ENCODE peak calls at places on chromosomes 2 and 18, in five cellular contexts. I is right cardiac atrium, N is fibroblast of pulmonary artery, L is BJ, H is brain microvascular endothelial cell. J is an unnamed sample.

GRCh38 chr2:132584976-132585817 is 84.8 kb downstream of the LYPD1 start:
- DNase-seq in I (no peak), N (no peak), L (no peak), H (no peak), J (no peak)

GRCh38 chr2:63820969-63821368 is 20.7 kb upstream of the UGP2 start:
- DNase-seq in I (no peak), N (no peak), L (no peak), H (no peak), J (no peak)

GRCh38 chr2:238644095-238645081 is 203.5 kb upstream of the TWIST2 start:
- DNase-seq in I (no peak), N (peak), L (peak), H (peak), J (peak)

GRCh38 chr2:239015769-239016675 is 168.1 kb downstream of the TWIST2 start:
- DNase-seq in I (peak), N (no peak), L (no peak), H (no peak), J (no peak)

GRCh38 chr2:10252202-10252601 is 50.5 kb upstream of the HPCAL1 start:
- DNase-seq in I (no peak), N (no peak), L (no peak), H (no peak), J (no peak)

GRCh38 chr2:220143336-220143735 is 515.9 kb downstream of the SLC4A3 start:
- DNase-seq in I (no peak), N (peak), L (peak), H (peak), J (peak)

GRCh38 chr18:12543697-12544096 is 114.2 kb downstream of the SPIRE1 start:
- DNase-seq in I (no peak), N (no peak), L (no peak), H (no peak), J (no peak)

GRCh38 chr2:176709541-176709951 is 440.3 kb downstream of the MTX2 start:
- DNase-seq in I (peak), N (peak), L (no peak), H (peak), J (peak)

GRCh38 chr2:73987109-73987947 is 2.6 kb downstream of the TET3 start:
- DNase-seq in I (peak), N (peak), L (no peak), H (no peak), J (no peak)

GRCh38 chr2:212733273-212733672 is 194.7 kb upstream of the ERBB4 start:
- DNase-seq in I (no peak), N (no peak), L (no peak), H (no peak), J (no peak)

GRCh38 chr2:174610243-174610995 is 12.8 kb upstream of the WIPF1 start:
- DNase-seq in I (no peak), N (no peak), L (no peak), H (no peak), J (no peak)

GRCh38 chr18:79520473-79521390 is 125.0 kb downstream of the NFATC1 start:
- DNase-seq in I (peak), N (no peak), L (no peak), H (no peak), J (no peak)
- H3K4me3 ChIP-seq in I (no peak), N (no peak), L (no peak), H (no peak), J (no peak)

DNA sequence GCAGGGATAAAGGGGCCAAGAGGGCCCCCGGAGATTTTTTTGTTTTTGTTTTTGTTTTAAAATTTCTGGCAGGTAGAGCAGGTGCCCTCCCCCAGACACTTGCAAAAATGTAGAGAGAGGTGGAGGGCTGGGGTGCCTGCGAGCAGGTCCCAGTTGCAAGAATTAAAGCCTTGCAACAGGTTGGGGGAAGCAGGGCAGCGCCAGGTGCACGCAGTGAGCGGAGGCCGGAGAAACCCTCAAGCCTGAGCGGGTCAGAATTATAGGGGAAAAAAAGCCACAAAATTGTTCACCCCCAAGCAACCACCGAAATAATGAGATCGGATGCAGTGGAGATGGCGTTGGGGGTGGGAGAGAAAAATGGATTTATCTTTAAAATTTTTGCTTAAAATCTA is 527 bp downstream of the IGFBP5 start:
- DNase-seq in I (no peak), N (no peak), L (no peak), H (no peak), J (no peak)
- H3K4me3 ChIP-seq in I (peak), N (peak), L (peak), H (peak), J (peak)

GRCh38 chr2:68240446-68240845 is 11.9 kb downstream of the PPP3R1 start:
- DNase-seq in I (no peak), N (no peak), L (no peak), H (no peak), J (no peak)
- H3K4me3 ChIP-seq in I (no peak), N (no peak), L (no peak), H (no peak), J (no peak)

DNA sequence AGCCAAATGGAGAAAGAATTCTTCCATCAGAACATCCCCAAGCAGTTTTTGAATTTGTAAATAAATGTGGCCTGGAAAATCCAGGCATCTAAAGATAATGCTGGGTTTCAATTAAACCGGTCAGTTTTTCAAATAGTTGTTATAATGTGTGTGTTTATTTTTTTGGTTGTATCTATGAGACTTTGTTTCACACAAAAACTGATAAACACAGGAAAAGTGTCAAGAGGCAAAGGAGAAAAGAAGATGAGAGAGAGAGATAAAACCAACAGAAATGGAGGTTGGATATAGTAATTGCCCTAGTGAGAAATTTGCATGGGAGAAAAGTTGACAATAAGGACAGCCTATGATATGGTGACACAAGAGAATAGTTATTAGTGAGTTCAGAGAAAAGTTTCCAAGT is 68.3 kb downstream of the KIAA1328 start:
- DNase-seq in I (no peak), N (no peak), L (no peak), H (no peak), J (no peak)
- H3K4me3 ChIP-seq in I (no peak), N (no peak), L (no peak), H (no peak), J (no peak)

DNA sequence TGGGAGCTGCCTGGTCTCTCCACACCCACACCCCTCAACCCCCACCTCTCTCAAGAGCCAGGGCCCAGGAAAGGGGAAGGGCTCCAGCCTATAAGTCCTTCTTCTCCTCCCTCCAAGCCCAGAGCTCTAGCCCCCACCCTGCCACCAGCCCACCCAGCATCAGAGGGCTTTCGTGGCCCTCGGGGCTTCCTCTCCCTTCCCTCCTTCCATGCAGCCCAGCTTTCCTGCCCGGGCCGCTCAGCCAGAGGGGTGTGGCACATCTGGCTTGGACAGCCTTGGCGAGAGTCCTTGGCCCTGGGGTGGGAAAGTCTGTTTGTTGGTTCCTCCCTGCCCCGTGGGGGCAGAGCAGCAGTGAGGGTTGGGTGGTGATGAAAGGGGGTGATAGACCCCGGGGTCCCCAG is 7.1 kb downstream of the TNS1 start:
- DNase-seq in I (peak), N (no peak), L (no peak), H (no peak), J (no peak)
- H3K4me3 ChIP-seq in I (no peak), N (no peak), L (no peak), H (no peak), J (peak)

J was measured in skeletal muscle cell.